ENCODE peak calls at places on chromosomes 1 and 21, in seven cellular contexts. U, R, W, M, X, G and Z are unnamed samples.

GRCh38 chr1:48960304-48960703 is 183.6 kb upstream of the BEND5 start:
- DNase-seq in U (no peak), R (no peak), W (no peak), M (no peak), X (no peak), G (no peak), Z (peak; percentile 36)

GRCh38 chr1:24177161-24177560 is 9.9 kb downstream of the IFNLR1 start:
- DNase-seq in U (no peak), R (no peak), W (no peak), M (no peak), X (no peak), G (no peak), Z (no peak)

GRCh38 chr1:245074898-245075297 is 79.9 kb upstream of the KIF26B start:
- DNase-seq in U (no peak), R (no peak), W (no peak), M (no peak), X (no peak), G (no peak), Z (no peak)

GRCh38 chr1:110106013-110106941 is 6.0 kb upstream of the UBL4B start:
- DNase-seq in U (no peak), R (peak; percentile 71), W (peak; percentile 32), M (peak; percentile 32), X (peak; percentile 54), G (peak; percentile 67), Z (peak; percentile 67)

GRCh38 chr1:83990734-83991133 is 8.2 kb downstream of the TTLL7 start:
- DNase-seq in U (no peak), R (no peak), W (no peak), M (no peak), X (no peak), G (no peak), Z (no peak)

GRCh38 chr1:156103521-156103947 is 11.0 kb upstream of the LMNA start:
- DNase-seq in U (no peak), R (peak; percentile 60), W (no peak), M (no peak), X (no peak), G (peak; percentile 68), Z (peak; percentile 80)

GRCh38 chr1:157700711-157701110 is at the start of gene FCRL3:
- DNase-seq in U (no peak), R (no peak), W (peak; percentile 20), M (no peak), X (no peak), G (no peak), Z (no peak)

GRCh38 chr1:157961805-157962762 is 31.4 kb upstream of the KIRREL1 start:
- DNase-seq in U (no peak), R (peak; percentile 66), W (no peak), M (no peak), X (no peak), G (peak; percentile 64), Z (peak; percentile 82)

GRCh38 chr1:23019851-23020625 is 770 bp downstream of the KDM1A start:
- DNase-seq in U (peak; percentile 83), R (peak; percentile 49), W (peak; percentile 52), M (no peak), X (peak; percentile 15), G (peak; percentile 41), Z (peak; percentile 49)

GRCh38 chr1:164836614-164837018 is 277.6 kb downstream of the PBX1 start:
- DNase-seq in U (no peak), R (no peak), W (no peak), M (no peak), X (no peak), G (no peak), Z (no peak)

GRCh38 chr1:214492405-214493075 is 58.9 kb downstream of the PTPN14 start:
- DNase-seq in U (no peak), R (no peak), W (no peak), M (no peak), X (no peak), G (no peak), Z (peak; percentile 24)

GRCh38 chr1:61605607-61606321 is 119.2 kb downstream of the TM2D1 start:
- DNase-seq in U (no peak), R (peak; percentile 78), W (no peak), M (peak; percentile 8), X (no peak), G (no peak), Z (peak; percentile 81)

GRCh38 chr1:187408217-187409004 is 579.7 kb downstream of the PLA2G4A start:
- DNase-seq in U (no peak), R (no peak), W (no peak), M (no peak), X (no peak), G (no peak), Z (no peak)

GRCh38 chr1:68174173-68175113 is 57.9 kb downstream of the WLS start:
- DNase-seq in U (no peak), R (peak; percentile 97), W (no peak), M (peak; percentile 87), X (no peak), G (peak; percentile 96), Z (peak; percentile 95)

GRCh38 chr21:42003051-42003461 is 7.1 kb downstream of the ZBTB21 start:
- DNase-seq in U (no peak), R (no peak), W (no peak), M (no peak), X (no peak), G (no peak), Z (peak; percentile 90)

GRCh38 chr1:177082855-177083741 is 81.4 kb downstream of the ASTN1 start:
- DNase-seq in U (no peak), R (peak; percentile 46), W (no peak), M (peak; percentile 44), X (no peak), G (no peak), Z (peak; percentile 57)

GRCh38 chr1:226920446-226920894 is 19.6 kb upstream of the COQ8A start:
- DNase-seq in U (no peak), R (no peak), W (no peak), M (no peak), X (peak; percentile 76), G (no peak), Z (no peak)

GRCh38 chr1:209626633-209627348 is 25.4 kb downstream of the LAMB3 start:
- DNase-seq in U (no peak), R (no peak), W (no peak), M (no peak), X (no peak), G (no peak), Z (no peak)
- H3K4me3 ChIP-seq in U (no peak overlapping the region), R (no peak overlapping the region), W (no peak overlapping the region), M (no peak overlapping the region), X (peak overlapping the region; percentile 30), G (no peak overlapping the region), Z (no peak overlapping the region)

GRCh38 chr1:235160965-235161684 is at the start of gene RBM34:
- DNase-seq in U (peak; percentile 99), R (peak; percentile 90), W (peak; percentile 94), M (peak; percentile 55), X (peak; percentile 93), G (peak; percentile 90), Z (peak; percentile 86)
- TF ChIP-seq CTCF in U (no peak), R (peak; percentile 23), W (peak; percentile 20), M (no peak), X (peak; percentile 46), G (no peak), Z (no peak)

DNA sequence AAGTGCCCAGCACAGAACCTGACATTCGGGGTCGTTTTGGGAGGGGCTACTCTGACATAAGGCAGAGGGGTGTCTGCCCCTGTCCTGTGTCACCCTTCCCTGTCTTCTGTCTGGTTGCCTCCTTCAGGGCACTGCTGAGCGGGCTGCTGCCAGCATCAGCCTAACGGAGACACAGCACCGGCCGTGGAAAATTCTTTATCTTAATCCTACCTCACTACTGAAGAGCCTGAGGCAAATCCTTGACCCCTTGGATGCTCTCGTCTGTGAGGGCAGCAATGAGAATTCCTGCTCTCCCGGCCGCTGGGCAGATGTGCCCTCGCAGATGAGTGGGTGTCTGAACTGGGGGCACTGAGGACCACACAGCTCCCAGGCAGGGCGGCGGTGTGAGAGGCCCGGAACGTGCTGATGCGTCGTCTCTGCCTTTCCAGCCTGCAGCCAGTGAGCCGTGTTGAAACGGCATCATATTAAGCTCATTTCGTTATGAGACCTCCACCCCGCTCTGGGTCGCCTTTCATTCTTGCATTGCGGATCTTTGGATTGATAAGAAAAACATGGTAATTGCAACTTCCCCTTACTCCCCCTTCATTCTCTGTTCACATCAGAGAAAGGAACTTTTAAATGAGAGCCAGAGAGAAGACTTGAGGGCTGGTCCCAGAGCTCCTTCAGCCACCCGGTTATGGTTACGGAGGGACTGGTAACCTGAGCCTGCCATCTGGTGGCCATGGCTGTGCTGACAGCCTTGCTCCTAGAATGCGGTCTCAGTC is 271.3 kb downstream of the TRABD2B start:
- DNase-seq in U (peak; percentile 87), R (peak; percentile 79), W (no peak), M (peak; percentile 38), X (peak; percentile 73), G (peak; percentile 74), Z (peak; percentile 71)
- H3K4me3 ChIP-seq in U (no peak overlapping the region), R (no peak overlapping the region), W (no peak overlapping the region), M (no peak overlapping the region), X (peak overlapping the region; percentile 51), G (no peak overlapping the region), Z (no peak overlapping the region)

DNA sequence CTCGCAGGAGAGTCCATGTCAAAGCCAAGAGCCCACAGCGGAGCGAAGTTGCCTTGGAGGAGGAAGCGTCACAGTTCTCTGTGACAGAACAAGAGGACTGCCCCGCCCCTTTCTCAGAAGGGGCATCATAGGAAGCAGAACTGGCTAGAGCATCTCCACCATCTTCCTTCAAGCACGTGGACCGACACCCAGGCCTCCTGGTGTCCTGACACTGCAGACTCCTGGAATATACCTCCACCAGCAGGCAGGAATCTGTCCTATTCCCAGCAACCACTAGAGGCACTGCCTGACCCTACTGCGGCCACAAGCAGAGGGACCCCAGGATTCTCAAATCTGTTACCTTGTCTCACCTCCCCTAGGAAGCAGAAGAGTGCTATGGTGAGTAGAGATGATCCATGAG is 37.8 kb downstream of the GPA33 start:
- DNase-seq in U (no peak), R (no peak), W (no peak), M (no peak), X (no peak), G (no peak), Z (no peak)
- TF ChIP-seq CTCF in U (peak; percentile 12), R (peak; percentile 45), W (peak; percentile 43), M (peak; percentile 53), X (peak; percentile 56), G (peak; percentile 31), Z (peak; percentile 49)

GRCh38 chr1:8711161-8711560 is 106.3 kb downstream of the RERE start:
- DNase-seq in U (no peak), R (peak; percentile 43), W (no peak), M (no peak), X (no peak), G (no peak), Z (peak; percentile 36)

GRCh38 chr1:8716238-8716637 is 101.2 kb downstream of the RERE start:
- DNase-seq in U (no peak), R (no peak), W (no peak), M (no peak), X (no peak), G (no peak), Z (no peak)

GRCh38 chr1:8708259-8708658 is 109.2 kb downstream of the RERE start:
- DNase-seq in U (no peak), R (no peak), W (no peak), M (no peak), X (no peak), G (no peak), Z (no peak)

GRCh38 chr1:8711873-8712412 is 105.5 kb downstream of the RERE start:
- DNase-seq in U (no peak), R (no peak), W (no peak), M (no peak), X (no peak), G (no peak), Z (no peak)

GRCh38 chr1:8712413-8713229 is 104.8 kb downstream of the RERE start:
- DNase-seq in U (no peak), R (peak; percentile 97), W (no peak), M (peak; percentile 86), X (no peak), G (peak; percentile 89), Z (peak; percentile 94)
- H3K4me3 ChIP-seq in U (no peak overlapping the region), R (peak overlapping the region; percentile 21), W (no peak overlapping the region), M (no peak overlapping the region), X (peak overlapping the region; percentile 36), G (no peak overlapping the region), Z (no peak overlapping the region)